ENCODE peak calls at places on chromosomes 16 and 17, in four cellular contexts. I is C1 segment of cervical spinal cord; T is transverse colon; F is activated CD4-positive, alpha-beta T cell treated with anti-CD3 and anti-CD28 coated beads, Interleukin-2, amount 10 ng/mL, durations not matched to agents 7 days and 5 days. X is an unnamed sample.

GRCh38 chr17:67105213-67105612 is 60.9 kb downstream of the CACNG1 start:
- DNase-seq in I (no peak), T (no peak), F (no peak), X (peak)

GRCh38 chr17:28471127-28471453 is 2.4 kb upstream of the SLC13A2 start:
- DNase-seq in I (no peak), T (no peak), F (no peak), X (no peak)

GRCh38 chr16:73047536-73048291 is at the start of gene ZFHX3:
- DNase-seq in I (peak), T (peak), F (peak), X (peak)

GRCh38 chr16:11681977-11682654 is 13.9 kb downstream of the SNN start:
- DNase-seq in I (no peak), T (peak), F (no peak), X (no peak)

GRCh38 chr17:60151355-60151754 is 1.6 kb downstream of the CA4 start:
- DNase-seq in I (no peak), T (no peak), F (peak), X (no peak)

GRCh38 chr16:88063201-88063773 is 112.1 kb downstream of the BANP start:
- DNase-seq in I (peak), T (no peak), F (no peak), X (peak)

GRCh38 chr17:79050591-79050990 is 24.0 kb upstream of the ENGASE start:
- DNase-seq in I (no peak), T (no peak), F (no peak), X (no peak)

GRCh38 chr16:4506450-4506849 is 30.3 kb downstream of the HMOX2 start:
- DNase-seq in I (peak), T (peak), F (peak), X (peak)

GRCh38 chr17:37725021-37725585 is 19.8 kb downstream of the HNF1B start:
- DNase-seq in I (no peak), T (no peak), F (no peak), X (no peak)

GRCh38 chr17:43475494-43476089 is 8.2 kb upstream of the DHX8 start:
- DNase-seq in I (no peak), T (no peak), F (no peak), X (no peak)

GRCh38 chr16:10678655-10679054 is 16.1 kb downstream of the TEKT5 start:
- DNase-seq in I (no peak), T (no peak), F (no peak), X (no peak)

GRCh38 chr17:38729886-38730525 is at the start of gene CISD3:
- DNase-seq in I (peak), T (peak), F (peak), X (peak)

GRCh38 chr16:65254144-65254543 is 132.3 kb upstream of the CDH11 start:
- DNase-seq in I (no peak), T (no peak), F (no peak), X (no peak)

GRCh38 chr16:89031715-89032659 is 55.0 kb upstream of the CBFA2T3 start:
- DNase-seq in I (peak), T (peak), F (peak), X (no peak)

GRCh38 chr17:43790311-43790940 is 10.2 kb downstream of the CFAP97D1 start:
- DNase-seq in I (no peak), T (no peak), F (no peak), X (peak)

GRCh38 chr16:48681520-48681919 is 71.5 kb upstream of the N4BP1 start:
- DNase-seq in I (no peak), T (no peak), F (no peak), X (no peak)

GRCh38 chr16:64240586-64240985 is 881.3 kb downstream of the CDH11 start:
- DNase-seq in I (no peak), T (no peak), F (no peak), X (peak)

GRCh38 chr17:63476494-63476856 is 386 bp upstream of the ACE start:
- DNase-seq in I (no peak), T (no peak), F (no peak), X (no peak)

GRCh38 chr17:37830151-37830993 is 85.5 kb upstream of the HNF1B start:
- DNase-seq in I (no peak), T (no peak), F (no peak), X (no peak)

GRCh38 chr17:50918933-50919296 is 52.8 kb upstream of the TOB1 start:
- DNase-seq in I (no peak), T (peak), F (peak), X (no peak)

GRCh38 chr16:9042533-9042932 is 48.9 kb upstream of the HAPSTR1 start:
- DNase-seq in I (no peak), T (no peak), F (no peak), X (no peak)

GRCh38 chr17:42843358-42843934 is 934 bp upstream of the AOC2 start:
- DNase-seq in I (no peak), T (no peak), F (peak), X (peak)

GRCh38 chr17:78797691-78798585 is 15.9 kb upstream of the CYTH1 start:
- DNase-seq in I (no peak), T (no peak), F (no peak), X (no peak)

GRCh38 chr17:2758870-2759269 is 9.4 kb upstream of the CCDC92B start:
- DNase-seq in I (no peak), T (no peak), F (no peak), X (no peak)

GRCh38 chr17:507441-507840 is 154.8 kb upstream of the RPH3AL start:
- DNase-seq in I (no peak), T (no peak), F (no peak), X (no peak)

GRCh38 chr16:4935231-4935855 is 1.6 kb downstream of the PPL start:
- DNase-seq in I (no peak), T (peak), F (no peak), X (peak)

GRCh38 chr17:16911141-16911937 is 60.6 kb downstream of the TNFRSF13B start:
- DNase-seq in I (no peak), T (peak), F (no peak), X (no peak)

GRCh38 chr17:80034977-80035686 is 540 bp downstream of the TBC1D16 start:
- DNase-seq in I (peak), T (peak), F (peak), X (peak)

GRCh38 chr16:69691980-69692911 is 34.1 kb downstream of the NQO1 start:
- DNase-seq in I (no peak), T (no peak), F (no peak), X (peak)

GRCh38 chr16:11149011-11149616 is 106.9 kb downstream of the SOCS1 start:
- DNase-seq in I (no peak), T (no peak), F (no peak), X (no peak)

GRCh38 chr17:5893741-5894140 is 176.4 kb upstream of the WSCD1 start:
- DNase-seq in I (no peak), T (no peak), F (no peak), X (no peak)

GRCh38 chr17:79370126-79370525 is 240.7 kb downstream of the RBFOX3 start:
- DNase-seq in I (no peak), T (no peak), F (no peak), X (no peak)

GRCh38 chr17:10349403-10349802 is 23.4 kb downstream of the MYH13 start:
- DNase-seq in I (no peak), T (no peak), F (no peak), X (no peak)

GRCh38 chr16:77763994-77764393 is 24.4 kb upstream of the VAT1L start:
- DNase-seq in I (no peak), T (no peak), F (no peak), X (no peak)

GRCh38 chr17:21286771-21287702 is 2.5 kb downstream of the MAP2K3 start:
- DNase-seq in I (no peak), T (peak), F (no peak), X (no peak)

GRCh38 chr16:24701521-24701951 is 27.9 kb upstream of the TNRC6A start:
- DNase-seq in I (no peak), T (no peak), F (no peak), X (peak)

GRCh38 chr16:79329163-79329521 is 271.4 kb downstream of the MAF start:
- DNase-seq in I (no peak), T (no peak), F (no peak), X (no peak)

X was measured in HFFc6.